ENCODE peak calls at places on chromosomes 7 and 10, in five cellular contexts. Y, E, B, X and U are unnamed samples.

GRCh38 chr10:34866848-34867247 is 51.8 kb upstream of the PARD3 start:
- DNase-seq in Y (no peak), E (no peak), B (no peak), X (no peak), U (no peak)

GRCh38 chr10:43963793-43964425 is 315.2 kb upstream of the ZNF32 start:
- DNase-seq in Y (no peak), E (no peak), B (no peak), X (no peak), U (no peak)

GRCh38 chr10:60894816-60895215 is 49.2 kb downstream of the RHOBTB1 start:
- DNase-seq in Y (peak; percentile 59), E (no peak), B (no peak), X (no peak), U (no peak)

GRCh38 chr7:38796636-38797501 is 112.1 kb downstream of the VPS41 start:
- DNase-seq in Y (peak; percentile 46), E (peak; percentile 81), B (peak; percentile 46), X (peak; percentile 15), U (no peak)

GRCh38 chr7:30914611-30915601 is 3.3 kb downstream of the AQP1 start:
- DNase-seq in Y (no peak), E (no peak), B (no peak), X (peak; percentile 28), U (no peak)

GRCh38 chr10:436911-437665 is 252.4 kb downstream of the DIP2C start:
- DNase-seq in Y (no peak), E (no peak), B (no peak), X (no peak), U (no peak)

GRCh38 chr10:114022751-114023150 is 20.9 kb upstream of the ADRB1 start:
- DNase-seq in Y (no peak), E (no peak), B (no peak), X (no peak), U (no peak)

GRCh38 chr10:73910764-73911552 is at the start of gene PLAU:
- DNase-seq in Y (no peak), E (no peak), B (peak; percentile 53), X (no peak), U (peak; percentile 65)

GRCh38 chr10:71442000-71442399 is 45.3 kb downstream of the CDH23 start:
- DNase-seq in Y (no peak), E (no peak), B (no peak), X (no peak), U (no peak)

GRCh38 chr10:76080991-76081390 is 649.6 kb downstream of the LRMDA start:
- DNase-seq in Y (no peak), E (no peak), B (no peak), X (no peak), U (no peak)

GRCh38 chr10:63627881-63628296 is 106.7 kb downstream of the REEP3 start:
- DNase-seq in Y (no peak), E (no peak), B (no peak), X (no peak), U (no peak)

GRCh38 chr10:62082729-62083412 is 181.4 kb downstream of the ARID5B start:
- DNase-seq in Y (peak; percentile 56), E (no peak), B (no peak), X (no peak), U (no peak)

GRCh38 chr10:75655791-75656451 is 224.5 kb downstream of the LRMDA start:
- DNase-seq in Y (peak; percentile 70), E (peak; percentile 78), B (peak; percentile 45), X (no peak), U (peak; percentile 58)

GRCh38 chr10:7942859-7943258 is 111.6 kb upstream of the GATA3 start:
- DNase-seq in Y (peak; percentile 91), E (no peak), B (no peak), X (no peak), U (no peak)

GRCh38 chr10:60382946-60383681 is 6.6 kb downstream of the ANK3 start:
- DNase-seq in Y (no peak), E (no peak), B (no peak), X (no peak), U (no peak)

GRCh38 chr7:19919156-19920085 is 146.0 kb upstream of the TMEM196 start:
- DNase-seq in Y (no peak), E (no peak), B (no peak), X (no peak), U (no peak)

GRCh38 chr7:130961128-130961601 is 227.2 kb upstream of the KLF14 start:
- DNase-seq in Y (no peak), E (no peak), B (no peak), X (no peak), U (no peak)

GRCh38 chr10:61987951-61988379 is 86.5 kb downstream of the ARID5B start:
- DNase-seq in Y (no peak), E (no peak), B (no peak), X (no peak), U (no peak)

GRCh38 chr7:66630529-66630928 is 1.8 kb downstream of the KCTD7 start:
- DNase-seq in Y (no peak), E (no peak), B (no peak), X (no peak), U (no peak)

GRCh38 chr10:113005380-113005779 is 55.3 kb downstream of the TCF7L2 start:
- DNase-seq in Y (no peak), E (no peak), B (no peak), X (no peak), U (no peak)

GRCh38 chr7:112481833-112482669 is 1.3 kb downstream of the LSMEM1 start:
- DNase-seq in Y (no peak), E (peak; percentile 84), B (peak; percentile 21), X (peak; percentile 39), U (no peak)

GRCh38 chr7:46577394-46577793 is 656.3 kb upstream of the IGFBP3 start:
- DNase-seq in Y (no peak), E (no peak), B (no peak), X (no peak), U (no peak)

GRCh38 chr10:113492181-113492580 is 60.7 kb upstream of the HABP2 start:
- DNase-seq in Y (no peak), E (no peak), B (no peak), X (no peak), U (no peak)

GRCh38 chr10:44917848-44918247 is 6.7 kb downstream of the TMEM72 start:
- DNase-seq in Y (no peak), E (no peak), B (no peak), X (no peak), U (no peak)

GRCh38 chr10:50997461-50997860 is 76.8 kb upstream of the PRKG1 start:
- DNase-seq in Y (no peak), E (no peak), B (no peak), X (no peak), U (no peak)

GRCh38 chr7:26794541-26794940 is 69.8 kb downstream of the SKAP2 start:
- DNase-seq in Y (no peak), E (no peak), B (no peak), X (no peak), U (no peak)

GRCh38 chr7:98470131-98470985 is 69.5 kb upstream of the BAIAP2L1 start:
- DNase-seq in Y (no peak), E (peak; percentile 60), B (no peak), X (peak; percentile 69), U (peak; percentile 79)

GRCh38 chr10:128064615-128065580 is 61.3 kb downstream of the MKI67 start:
- DNase-seq in Y (no peak), E (peak; percentile 86), B (peak; percentile 56), X (no peak), U (no peak)

GRCh38 chr10:122798704-122799231 is 46.9 kb downstream of the CUZD1 start:
- DNase-seq in Y (no peak), E (no peak), B (no peak), X (no peak), U (no peak)

GRCh38 chr7:21566094-21566493 is 23.3 kb downstream of the DNAH11 start:
- DNase-seq in Y (peak; percentile 9), E (no peak), B (no peak), X (no peak), U (no peak)

GRCh38 chr10:109837384-109837783 is 85.9 kb downstream of the XPNPEP1 start:
- DNase-seq in Y (no peak), E (no peak), B (no peak), X (no peak), U (no peak)

GRCh38 chr10:74896788-74897527 is 70.6 kb downstream of the KAT6B start:
- DNase-seq in Y (no peak), E (no peak), B (no peak), X (no peak), U (no peak)

GRCh38 chr7:77330169-77330882 is 85.8 kb downstream of the GSAP start:
- DNase-seq in Y (no peak), E (no peak), B (no peak), X (no peak), U (no peak)

GRCh38 chr10:80473692-80474596 is 19.8 kb downstream of the TSPAN14 start:
- DNase-seq in Y (no peak), E (peak; percentile 34), B (no peak), X (no peak), U (no peak)

GRCh38 chr10:80471009-80471408 is 16.9 kb downstream of the TSPAN14 start:
- DNase-seq in Y (no peak), E (no peak), B (no peak), X (no peak), U (no peak)

GRCh38 chr10:80471715-80472233 is 17.7 kb downstream of the TSPAN14 start:
- DNase-seq in Y (no peak), E (peak; percentile 23), B (no peak), X (no peak), U (no peak)

GRCh38 chr10:80473096-80473657 is 19.1 kb downstream of the TSPAN14 start:
- DNase-seq in Y (no peak), E (peak; percentile 31), B (no peak), X (no peak), U (no peak)

GRCh38 chr10:80472234-80473095 is 18.4 kb downstream of the TSPAN14 start:
- DNase-seq in Y (no peak), E (peak; percentile 34), B (no peak), X (no peak), U (no peak)
- TF ChIP-seq CTCF in Y (no peak), E (no peak), B (no peak), X (no peak), U (no peak)

DNA sequence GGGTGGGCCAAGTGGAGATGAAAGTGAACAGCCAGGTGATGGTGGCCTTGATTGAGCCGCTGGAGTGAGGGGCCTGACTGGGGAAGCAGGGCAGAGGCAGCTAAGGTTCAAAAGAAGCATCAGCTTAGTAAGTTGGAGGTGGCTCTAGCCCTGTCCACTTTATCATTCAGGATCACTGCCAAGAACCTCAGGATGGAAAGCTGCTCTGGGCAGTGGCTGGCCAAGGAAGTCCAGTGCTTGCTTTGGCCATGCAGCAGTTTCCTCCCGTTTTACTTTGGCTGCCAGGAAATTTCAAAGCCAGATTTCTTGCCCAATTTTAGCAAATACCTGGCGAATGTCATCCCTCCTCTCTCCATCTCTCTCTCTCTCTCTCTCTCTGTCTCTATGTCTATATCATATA is 384.9 kb downstream of the PLXNA4 start:
- DNase-seq in Y (no peak), E (no peak), B (no peak), X (no peak), U (no peak)
- TF ChIP-seq POLR2A in Y (no peak), E (no peak), B (no peak), X (no peak), U (no peak)

GRCh38 chr10:120824864-120825263 is 26.3 kb upstream of the WDR11 start:
- DNase-seq in Y (peak; percentile 51), E (peak; percentile 57), B (no peak), X (peak; percentile 20), U (no peak)
- TF ChIP-seq CTCF in Y (peak; percentile 76), E (peak; percentile 42), B (peak; percentile 10), X (peak; percentile 30), U (peak; percentile 36)

DNA sequence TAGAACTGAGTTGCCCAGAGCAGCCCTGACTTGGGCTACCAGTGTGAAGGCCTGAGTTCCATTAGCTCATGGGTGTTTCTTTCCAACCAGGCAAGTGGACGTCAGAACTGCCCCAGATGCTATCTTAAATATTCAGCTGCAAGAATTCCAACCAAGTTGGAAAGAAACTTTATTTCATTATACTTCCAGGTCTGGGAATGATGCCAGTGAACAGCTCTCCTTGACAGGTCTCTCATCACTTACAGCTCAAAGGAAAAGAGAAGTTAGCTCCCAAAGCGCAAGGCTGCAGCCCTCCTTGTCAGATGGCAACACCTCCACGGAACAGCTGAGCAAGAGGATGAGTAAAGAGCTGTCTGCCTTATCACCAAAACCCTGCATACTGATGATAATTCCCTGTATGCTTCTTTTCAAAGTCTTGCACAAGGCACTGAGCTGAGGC is 255.5 kb upstream of the AOAH start:
- DNase-seq in Y (no peak), E (no peak), B (peak; percentile 56), X (no peak), U (no peak)
- TF ChIP-seq POLR2A in Y (no peak), E (no peak), B (no peak), X (no peak), U (no peak)